ENCODE peak calls at places on chromosomes 3 and 15, in ten cellular contexts. One of them, this sample, is unnamed.

GRCh38 chr15:51861557-51862350 is 32.3 kb downstream of the TMOD3 start:
- DNase-seq in HL-60: no peak
- DNase-seq in aorta: no peak
- DNase-seq in CD8-positive, alpha-beta T cell: peak
- DNase-seq in colonic mucosa: no peak
- DNase-seq in HAP-1: no peak
- DNase-seq in OCI-LY7: no peak
- DNase-seq in neuronal stem cell: no peak
- DNase-seq in ascending aorta: no peak
- DNase-seq in suprapubic skin: no peak
- DNase-seq in this sample: peak

GRCh38 chr15:39699531-39700110 is 83.0 kb downstream of the FSIP1 start:
- DNase-seq in HL-60: no peak
- DNase-seq in aorta: no peak
- DNase-seq in CD8-positive, alpha-beta T cell: no peak
- DNase-seq in colonic mucosa: no peak
- DNase-seq in HAP-1: no peak
- DNase-seq in OCI-LY7: no peak
- DNase-seq in neuronal stem cell: no peak
- DNase-seq in ascending aorta: no peak
- DNase-seq in suprapubic skin: no peak
- DNase-seq in this sample: no peak

GRCh38 chr3:34365766-34366165 is 567.3 kb downstream of the PDCD6IP start:
- DNase-seq in HL-60: no peak
- DNase-seq in aorta: no peak
- DNase-seq in CD8-positive, alpha-beta T cell: no peak
- DNase-seq in colonic mucosa: no peak
- DNase-seq in HAP-1: no peak
- DNase-seq in OCI-LY7: no peak
- DNase-seq in neuronal stem cell: no peak
- DNase-seq in ascending aorta: no peak
- DNase-seq in suprapubic skin: no peak
- DNase-seq in this sample: no peak

GRCh38 chr3:35678552-35679220 is 39.4 kb downstream of the ARPP21 start:
- DNase-seq in HL-60: no peak
- DNase-seq in aorta: no peak
- DNase-seq in CD8-positive, alpha-beta T cell: no peak
- DNase-seq in colonic mucosa: no peak
- DNase-seq in HAP-1: no peak
- DNase-seq in OCI-LY7: peak
- DNase-seq in neuronal stem cell: no peak
- DNase-seq in ascending aorta: no peak
- DNase-seq in suprapubic skin: no peak
- DNase-seq in this sample: no peak

GRCh38 chr15:69631005-69631404 is 178.4 kb downstream of the RPLP1 start:
- DNase-seq in HL-60: no peak
- DNase-seq in aorta: no peak
- DNase-seq in CD8-positive, alpha-beta T cell: no peak
- DNase-seq in colonic mucosa: no peak
- DNase-seq in HAP-1: no peak
- DNase-seq in OCI-LY7: no peak
- DNase-seq in neuronal stem cell: no peak
- DNase-seq in ascending aorta: no peak
- DNase-seq in suprapubic skin: no peak
- DNase-seq in this sample: no peak

GRCh38 chr3:187072582-187072981 is 66.7 kb downstream of the RPL39L start:
- DNase-seq in HL-60: no peak
- DNase-seq in aorta: no peak
- DNase-seq in CD8-positive, alpha-beta T cell: no peak
- DNase-seq in colonic mucosa: no peak
- DNase-seq in HAP-1: peak
- DNase-seq in OCI-LY7: peak
- DNase-seq in neuronal stem cell: no peak
- DNase-seq in ascending aorta: no peak
- DNase-seq in suprapubic skin: no peak
- DNase-seq in this sample: no peak

GRCh38 chr3:197356275-197356674 is 57.9 kb upstream of the DLG1 start:
- DNase-seq in HL-60: no peak
- DNase-seq in aorta: peak
- DNase-seq in CD8-positive, alpha-beta T cell: no peak
- DNase-seq in colonic mucosa: no peak
- DNase-seq in HAP-1: no peak
- DNase-seq in OCI-LY7: no peak
- DNase-seq in neuronal stem cell: no peak
- DNase-seq in ascending aorta: peak
- DNase-seq in suprapubic skin: no peak
- DNase-seq in this sample: no peak

GRCh38 chr3:45612918-45613602 is 18.5 kb downstream of the LIMD1 start:
- DNase-seq in HL-60: no peak
- DNase-seq in aorta: no peak
- DNase-seq in CD8-positive, alpha-beta T cell: no peak
- DNase-seq in colonic mucosa: no peak
- DNase-seq in HAP-1: peak
- DNase-seq in OCI-LY7: peak
- DNase-seq in neuronal stem cell: no peak
- DNase-seq in ascending aorta: no peak
- DNase-seq in suprapubic skin: no peak
- DNase-seq in this sample: no peak

GRCh38 chr15:50262533-50262932 is 3.0 kb downstream of the HDC start:
- DNase-seq in HL-60: no peak
- DNase-seq in aorta: no peak
- DNase-seq in CD8-positive, alpha-beta T cell: peak
- DNase-seq in colonic mucosa: no peak
- DNase-seq in HAP-1: no peak
- DNase-seq in OCI-LY7: no peak
- DNase-seq in neuronal stem cell: no peak
- DNase-seq in ascending aorta: no peak
- DNase-seq in suprapubic skin: no peak
- DNase-seq in this sample: no peak

GRCh38 chr3:176521531-176522175 is 675.6 kb downstream of the TBL1XR1 start:
- DNase-seq in HL-60: no peak
- DNase-seq in aorta: no peak
- DNase-seq in CD8-positive, alpha-beta T cell: no peak
- DNase-seq in colonic mucosa: no peak
- DNase-seq in HAP-1: no peak
- DNase-seq in OCI-LY7: no peak
- DNase-seq in neuronal stem cell: no peak
- DNase-seq in ascending aorta: no peak
- DNase-seq in suprapubic skin: no peak
- DNase-seq in this sample: no peak

GRCh38 chr3:74639681-74640080 is 25.2 kb upstream of the CNTN3 start:
- DNase-seq in HL-60: no peak
- DNase-seq in aorta: no peak
- DNase-seq in CD8-positive, alpha-beta T cell: no peak
- DNase-seq in colonic mucosa: no peak
- DNase-seq in HAP-1: no peak
- DNase-seq in OCI-LY7: no peak
- DNase-seq in neuronal stem cell: no peak
- DNase-seq in ascending aorta: no peak
- DNase-seq in suprapubic skin: no peak
- DNase-seq in this sample: no peak

GRCh38 chr15:45023659-45024320 is 795 bp downstream of the SORD start:
- DNase-seq in HL-60: no peak
- DNase-seq in aorta: no peak
- DNase-seq in CD8-positive, alpha-beta T cell: no peak
- DNase-seq in colonic mucosa: no peak
- DNase-seq in HAP-1: peak
- DNase-seq in OCI-LY7: peak
- DNase-seq in neuronal stem cell: peak
- DNase-seq in ascending aorta: no peak
- DNase-seq in suprapubic skin: no peak
- DNase-seq in this sample: peak

GRCh38 chr3:86152620-86153019 is 838.3 kb downstream of the VGLL3 start:
- DNase-seq in HL-60: no peak
- DNase-seq in aorta: no peak
- DNase-seq in CD8-positive, alpha-beta T cell: no peak
- DNase-seq in colonic mucosa: no peak
- DNase-seq in HAP-1: no peak
- DNase-seq in OCI-LY7: no peak
- DNase-seq in neuronal stem cell: no peak
- DNase-seq in ascending aorta: no peak
- DNase-seq in suprapubic skin: no peak
- DNase-seq in this sample: no peak

GRCh38 chr3:129628169-129628522 is 21.7 kb upstream of the PLXND1 start:
- DNase-seq in HL-60: no peak
- DNase-seq in aorta: no peak
- DNase-seq in CD8-positive, alpha-beta T cell: no peak
- DNase-seq in colonic mucosa: no peak
- DNase-seq in HAP-1: no peak
- DNase-seq in OCI-LY7: no peak
- DNase-seq in neuronal stem cell: no peak
- DNase-seq in ascending aorta: no peak
- DNase-seq in suprapubic skin: no peak
- DNase-seq in this sample: no peak
- H3K4me3 ChIP-seq in HL-60: peak
- H3K4me3 ChIP-seq in aorta: no peak
- H3K4me3 ChIP-seq in CD8-positive, alpha-beta T cell: no peak
- H3K4me3 ChIP-seq in colonic mucosa: peak
- H3K4me3 ChIP-seq in HAP-1: no peak
- H3K4me3 ChIP-seq in OCI-LY7: no peak
- H3K4me3 ChIP-seq in neuronal stem cell: no peak
- H3K4me3 ChIP-seq in ascending aorta: peak
- H3K4me3 ChIP-seq in suprapubic skin: peak
- H3K4me3 ChIP-seq in this sample: peak

DNA sequence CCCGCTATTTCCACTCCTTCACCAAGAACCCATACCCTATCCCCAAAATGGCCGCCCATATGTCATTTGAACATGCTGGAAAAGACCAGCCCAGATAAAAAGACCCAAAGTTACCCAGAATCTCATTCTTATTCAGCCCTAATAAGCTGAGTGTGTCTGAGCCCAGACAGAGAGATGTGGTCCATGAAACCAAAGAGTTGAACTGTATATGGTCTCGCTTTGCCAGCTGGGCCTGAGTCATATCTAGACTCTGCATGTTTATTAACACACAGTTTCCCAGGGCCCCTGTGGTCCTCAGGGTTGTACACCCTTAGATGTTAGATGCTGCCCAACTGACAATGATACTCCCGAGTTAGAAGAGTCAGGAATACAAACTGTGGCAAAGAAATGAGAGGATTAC is 201.9 kb upstream of the STRIT1 start:
- DNase-seq in HL-60: no peak
- DNase-seq in aorta: no peak
- DNase-seq in CD8-positive, alpha-beta T cell: no peak
- DNase-seq in colonic mucosa: no peak
- DNase-seq in HAP-1: no peak
- DNase-seq in OCI-LY7: peak
- DNase-seq in neuronal stem cell: no peak
- DNase-seq in ascending aorta: no peak
- DNase-seq in suprapubic skin: no peak
- DNase-seq in this sample: no peak
- H3K4me3 ChIP-seq in HL-60: no peak
- H3K4me3 ChIP-seq in aorta: no peak
- H3K4me3 ChIP-seq in CD8-positive, alpha-beta T cell: no peak
- H3K4me3 ChIP-seq in colonic mucosa: no peak
- H3K4me3 ChIP-seq in HAP-1: no peak
- H3K4me3 ChIP-seq in OCI-LY7: no peak
- H3K4me3 ChIP-seq in neuronal stem cell: no peak
- H3K4me3 ChIP-seq in ascending aorta: no peak
- H3K4me3 ChIP-seq in suprapubic skin: no peak
- H3K4me3 ChIP-seq in this sample: no peak

GRCh38 chr15:33354411-33354810 is 43.6 kb downstream of the RYR3 start:
- DNase-seq in HL-60: no peak
- DNase-seq in aorta: no peak
- DNase-seq in CD8-positive, alpha-beta T cell: no peak
- DNase-seq in colonic mucosa: no peak
- DNase-seq in HAP-1: no peak
- DNase-seq in OCI-LY7: no peak
- DNase-seq in neuronal stem cell: no peak
- DNase-seq in ascending aorta: no peak
- DNase-seq in suprapubic skin: no peak
- DNase-seq in this sample: no peak

GRCh38 chr15:33360876-33361275 is 50.1 kb downstream of the RYR3 start:
- DNase-seq in HL-60: no peak
- DNase-seq in aorta: no peak
- DNase-seq in CD8-positive, alpha-beta T cell: no peak
- DNase-seq in colonic mucosa: no peak
- DNase-seq in HAP-1: no peak
- DNase-seq in OCI-LY7: no peak
- DNase-seq in neuronal stem cell: no peak
- DNase-seq in ascending aorta: no peak
- DNase-seq in suprapubic skin: no peak
- DNase-seq in this sample: no peak

GRCh38 chr15:33357845-33358244 is 47.1 kb downstream of the RYR3 start:
- DNase-seq in HL-60: no peak
- DNase-seq in aorta: no peak
- DNase-seq in CD8-positive, alpha-beta T cell: no peak
- DNase-seq in colonic mucosa: no peak
- DNase-seq in HAP-1: no peak
- DNase-seq in OCI-LY7: no peak
- DNase-seq in neuronal stem cell: no peak
- DNase-seq in ascending aorta: no peak
- DNase-seq in suprapubic skin: no peak
- DNase-seq in this sample: no peak

DNA sequence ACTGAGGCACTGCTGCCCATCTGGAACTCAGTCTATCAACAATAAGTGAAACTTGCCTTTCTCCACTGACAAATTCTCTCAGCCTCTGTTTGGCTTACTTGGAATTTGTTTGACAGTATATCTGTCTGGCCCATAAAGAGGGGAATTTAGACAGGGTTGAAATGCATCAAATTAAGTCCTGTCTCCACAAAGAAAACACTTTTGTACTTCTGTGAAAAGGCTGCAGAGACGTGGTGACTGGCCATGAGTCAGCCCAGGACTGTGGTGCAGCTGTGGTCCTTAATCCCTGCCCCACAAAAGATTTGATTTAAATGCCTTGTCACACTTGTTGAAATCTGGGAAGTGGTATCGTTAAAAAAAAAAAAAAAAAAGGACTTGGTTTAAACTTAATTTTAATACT is 47.5 kb downstream of the RYR3 start:
- DNase-seq in HL-60: no peak
- DNase-seq in aorta: no peak
- DNase-seq in CD8-positive, alpha-beta T cell: no peak
- DNase-seq in colonic mucosa: no peak
- DNase-seq in HAP-1: peak
- DNase-seq in OCI-LY7: no peak
- DNase-seq in neuronal stem cell: peak
- DNase-seq in ascending aorta: no peak
- DNase-seq in suprapubic skin: no peak
- DNase-seq in this sample: no peak
- H3K4me3 ChIP-seq in HL-60: no peak
- H3K4me3 ChIP-seq in aorta: no peak
- H3K4me3 ChIP-seq in CD8-positive, alpha-beta T cell: no peak
- H3K4me3 ChIP-seq in colonic mucosa: no peak
- H3K4me3 ChIP-seq in HAP-1: no peak
- H3K4me3 ChIP-seq in OCI-LY7: no peak
- H3K4me3 ChIP-seq in neuronal stem cell: no peak
- H3K4me3 ChIP-seq in ascending aorta: no peak
- H3K4me3 ChIP-seq in suprapubic skin: no peak
- H3K4me3 ChIP-seq in this sample: no peak

DNA sequence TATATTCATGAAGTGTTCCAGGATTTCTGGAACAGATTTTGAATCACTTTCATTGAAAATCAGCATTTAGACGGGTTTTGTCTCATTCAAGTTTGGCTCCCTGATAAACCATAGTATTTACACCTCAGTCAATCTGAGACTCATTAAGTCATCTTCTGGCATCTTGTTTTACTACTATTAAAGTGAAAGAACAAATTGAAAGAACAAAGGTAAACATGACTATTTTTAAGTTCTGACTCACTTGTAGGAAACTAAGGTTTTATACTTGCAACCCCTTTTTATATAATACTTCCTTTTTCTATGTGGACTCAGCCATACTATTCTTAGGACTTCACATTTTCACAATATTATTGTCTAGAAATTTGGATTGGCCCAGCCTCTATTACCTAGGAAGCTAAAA is 854.4 kb downstream of the SQOR start:
- DNase-seq in HL-60: no peak
- DNase-seq in aorta: no peak
- DNase-seq in CD8-positive, alpha-beta T cell: no peak
- DNase-seq in colonic mucosa: no peak
- DNase-seq in HAP-1: no peak
- DNase-seq in OCI-LY7: no peak
- DNase-seq in neuronal stem cell: no peak
- DNase-seq in ascending aorta: no peak
- DNase-seq in suprapubic skin: no peak
- DNase-seq in this sample: no peak
- H3K4me3 ChIP-seq in HL-60: no peak
- H3K4me3 ChIP-seq in aorta: no peak
- H3K4me3 ChIP-seq in CD8-positive, alpha-beta T cell: no peak
- H3K4me3 ChIP-seq in colonic mucosa: no peak
- H3K4me3 ChIP-seq in HAP-1: no peak
- H3K4me3 ChIP-seq in OCI-LY7: no peak
- H3K4me3 ChIP-seq in neuronal stem cell: no peak
- H3K4me3 ChIP-seq in ascending aorta: no peak
- H3K4me3 ChIP-seq in suprapubic skin: no peak
- H3K4me3 ChIP-seq in this sample: no peak

This sample was measured in CD4-positive, CD25-positive, alpha-beta regulatory T cell.